ENCODE peak calls at places on chromosomes 2 and 18, in six cellular contexts. S, O, Z, D, N and W are unnamed samples.

GRCh38 chr2:239889641-239890055 is 135.5 kb downstream of the NDUFA10 start:
- DNase-seq in S (no peak), O (no peak), Z (no peak), D (no peak), N (no peak), W (no peak)

GRCh38 chr2:18373664-18374063 is 186.8 kb downstream of the RDH14 start:
- DNase-seq in S (no peak), O (no peak), Z (no peak), D (no peak), N (no peak), W (no peak)

GRCh38 chr18:28357785-28358401 is 181.0 kb upstream of the CDH2 start:
- DNase-seq in S (no peak), O (no peak), Z (no peak), D (no peak), N (no peak), W (no peak)

GRCh38 chr2:108182489-108182888 is 57.3 kb upstream of the SULT1C3 start:
- DNase-seq in S (no peak), O (peak), Z (no peak), D (no peak), N (no peak), W (no peak)

GRCh38 chr2:18980104-18980777 is 378.2 kb downstream of the OSR1 start:
- DNase-seq in S (no peak), O (no peak), Z (no peak), D (no peak), N (no peak), W (no peak)

GRCh38 chr2:241391892-241392665 is 36.0 kb downstream of the FARP2 start:
- DNase-seq in S (no peak), O (peak), Z (no peak), D (no peak), N (peak), W (no peak)

GRCh38 chr18:36718705-36719328 is 110.0 kb downstream of the TPGS2 start:
- DNase-seq in S (no peak), O (no peak), Z (no peak), D (no peak), N (no peak), W (no peak)

GRCh38 chr18:77081387-77081773 is 51.2 kb downstream of the MBP start:
- DNase-seq in S (no peak), O (no peak), Z (no peak), D (no peak), N (no peak), W (no peak)

GRCh38 chr18:74766233-74766632 is 168.6 kb downstream of the ZNF407 start:
- DNase-seq in S (no peak), O (no peak), Z (no peak), D (no peak), N (no peak), W (no peak)